ENCODE peak calls at places on chromosome 21, in ten cellular contexts. I is GM04503; V is sciatic nerve; U is stimulated activated CD4-positive, alpha-beta T cell treated with anti-CD3 and anti-CD28 coated beads, Interleukin-2, amount 100 ng/mL, for 48 hours; F is mucosa of gallbladder; Z is AG10803; B is NCI-H1436; X is activated T-helper 1 cell treated with Interleukin-2 at 50 U/mL for 16 hours; P is foreskin fibroblast; G is NCI-H2029. D is an unnamed sample.
A peak's percentile ranks its signal among the peaks of the same experiment; 100 is the strongest.

GRCh38 chr21:42701706-42702456 is 48.5 kb downstream of the PDE9A start:
- DNase-seq in V (no peak), Z (no peak), X (no peak), G (no peak), U (no peak), I (no peak), P (no peak), F (no peak), B (no peak), D (no peak)

GRCh38 chr21:15894596-15894995 is 164.8 kb downstream of the USP25 start:
- DNase-seq in P (no peak), Z (peak; percentile 36), B (no peak), X (no peak), U (no peak), I (no peak), F (no peak), G (peak; percentile 22), V (no peak), D (no peak)

GRCh38 chr21:28308516-28308915 is 684.2 kb downstream of the LTN1 start:
- DNase-seq in B (no peak), Z (no peak), I (no peak), G (no peak), V (no peak), P (no peak), F (no peak), X (no peak), U (no peak), D (no peak)

GRCh38 chr21:46557919-46558392 is 46.9 kb downstream of the S100B start:
- DNase-seq in I (no peak), U (no peak), G (no peak), B (no peak), V (peak; percentile 52), P (no peak), Z (no peak), F (no peak), X (no peak), D (peak; percentile 43)

GRCh38 chr21:45372732-45373355 is 32.1 kb upstream of the COL18A1 start:
- DNase-seq in P (no peak), I (no peak), U (no peak), B (no peak), X (no peak), G (no peak), F (no peak), Z (no peak), V (no peak), D (no peak)

GRCh38 chr21:45385549-45386050 is 19.4 kb upstream of the COL18A1 start:
- DNase-seq in B (no peak), F (no peak), P (no peak), G (no peak), V (peak; percentile 42), U (no peak), I (no peak), Z (peak; percentile 24), X (no peak), D (peak; percentile 19)

GRCh38 chr21:41160036-41160435 is 7.9 kb upstream of the BACE2 start:
- DNase-seq in U (no peak), Z (no peak), X (no peak), I (no peak), B (no peak), F (no peak), P (no peak), G (no peak), V (no peak), D (no peak)

GRCh38 chr21:42749226-42749625 is 95.8 kb downstream of the PDE9A start:
- DNase-seq in X (no peak), I (no peak), B (no peak), U (no peak), G (no peak), V (no peak), Z (no peak), F (no peak), P (no peak), D (no peak)

GRCh38 chr21:25733859-25734653 is 648 bp downstream of the ATP5PF start:
- DNase-seq in X (no peak), P (no peak), Z (peak; percentile 33), F (no peak), G (no peak), V (peak; percentile 73), U (no peak), I (peak; percentile 21), B (no peak), D (no peak)

GRCh38 chr21:31974454-31974985 is 101.7 kb downstream of the HUNK start:
- DNase-seq in F (peak; percentile 14), G (no peak), X (no peak), P (no peak), Z (no peak), I (no peak), V (no peak), U (no peak), B (no peak), D (no peak)

GRCh38 chr21:37413553-37414291 is 47.1 kb downstream of the DYRK1A start:
- DNase-seq in V (no peak), U (no peak), B (no peak), P (no peak), G (no peak), F (no peak), Z (no peak), X (no peak), I (no peak), D (no peak)

GRCh38 chr21:24826822-24827221 is 780.5 kb downstream of the MRPL39 start:
- DNase-seq in I (no peak), X (no peak), G (no peak), Z (no peak), F (no peak), U (no peak), B (no peak), V (no peak), P (no peak), D (no peak)

GRCh38 chr21:36059823-36060158 is 535 bp downstream of the SETD4 start:
- DNase-seq in Z (no peak), V (peak; percentile 74), U (no peak), I (no peak), G (no peak), P (peak; percentile 22), B (no peak), X (no peak), F (no peak), D (peak; percentile 74)

GRCh38 chr21:29991624-29992023 is 51.8 kb upstream of the GRIK1 start:
- DNase-seq in V (no peak), Z (no peak), B (no peak), X (no peak), P (no peak), I (no peak), U (no peak), F (no peak), G (no peak), D (no peak)

GRCh38 chr21:22345624-22346023 is 1347.4 kb downstream of the NCAM2 start:
- DNase-seq in I (no peak), Z (no peak), P (no peak), U (no peak), V (no peak), G (no peak), X (no peak), B (no peak), F (no peak), D (no peak)

GRCh38 chr21:35827004-35827403 is 233.3 kb downstream of the SETD4 start:
- DNase-seq in Z (no peak), P (no peak), I (no peak), F (no peak), B (no peak), V (no peak), U (no peak), G (no peak), X (no peak), D (no peak)

GRCh38 chr21:46295177-46295711 is 9.1 kb downstream of the YBEY start:
- DNase-seq in V (no peak), G (no peak), I (no peak), F (no peak), B (peak; percentile 18), Z (peak; percentile 55), P (peak; percentile 53), U (no peak), X (no peak), D (no peak)

GRCh38 chr21:26124421-26124833 is 46.1 kb downstream of the APP start:
- DNase-seq in I (no peak), B (no peak), G (peak; percentile 25), P (no peak), F (no peak), U (no peak), Z (peak; percentile 40), X (no peak), V (no peak), D (no peak)

GRCh38 chr21:39107739-39108138 is 75.5 kb downstream of the PSMG1 start:
- DNase-seq in P (no peak), X (no peak), Z (no peak), G (no peak), F (no peak), I (no peak), B (no peak), V (no peak), U (no peak), D (no peak)

GRCh38 chr21:44723177-44724131 is 12.1 kb upstream of the TSPEAR start:
- DNase-seq in Z (no peak), V (peak; percentile 38), F (no peak), B (peak; percentile 93), U (no peak), X (no peak), G (no peak), P (no peak), I (no peak), D (no peak)

GRCh38 chr21:33029512-33029921 is 3.8 kb downstream of the OLIG2 start:
- DNase-seq in X (no peak), U (no peak), F (no peak), Z (no peak), P (no peak), G (no peak), V (peak; percentile 41), B (no peak), I (no peak), D (no peak)

GRCh38 chr21:17114019-17114418 is 398.8 kb upstream of the CXADR start:
- DNase-seq in F (no peak), B (no peak), G (no peak), V (no peak), P (no peak), I (no peak), U (no peak), X (no peak), Z (no peak), D (no peak)

GRCh38 chr21:42031816-42032215 is 21.7 kb upstream of the ZBTB21 start:
- DNase-seq in U (no peak), X (no peak), G (peak; percentile 56), P (no peak), F (no peak), I (no peak), V (no peak), Z (no peak), B (no peak), D (no peak)

GRCh38 chr21:25188639-25189038 is 418.6 kb downstream of the MRPL39 start:
- DNase-seq in G (no peak), F (no peak), B (no peak), X (no peak), V (no peak), U (peak; percentile 2), I (no peak), Z (no peak), P (no peak), D (no peak)

GRCh38 chr21:34029724-34030528 is 43.5 kb upstream of the MRPS6 start:
- DNase-seq in B (no peak), X (peak; percentile 6), F (peak; percentile 43), P (peak; percentile 62), I (no peak), G (peak; percentile 70), V (no peak), Z (peak; percentile 68), U (peak; percentile 37), D (peak; percentile 71)

GRCh38 chr21:28959367-28960099 is 33.1 kb downstream of the LTN1 start:
- DNase-seq in Z (peak; percentile 72), I (peak; percentile 37), F (no peak), X (no peak), V (no peak), P (peak; percentile 36), B (no peak), G (no peak), U (no peak), D (no peak)

GRCh38 chr21:17903029-17903806 is 84.1 kb upstream of the C21orf91 start:
- DNase-seq in V (no peak), G (peak; percentile 10), P (no peak), X (no peak), B (peak; percentile 44), Z (peak; percentile 45), I (no peak), F (no peak), U (no peak), D (no peak)

GRCh38 chr21:34693192-34693810 is 24.5 kb downstream of the CLIC6 start:
- DNase-seq in Z (peak; percentile 76), B (peak; percentile 37), P (peak; percentile 44), G (peak; percentile 61), V (no peak), U (peak; percentile 48), X (no peak), F (peak; percentile 54), I (peak; percentile 16), D (peak; percentile 26)

D was measured in adrenal gland.